ENCODE peak calls at places on chromosomes 7 and 10, in five cellular contexts. M is hepatocyte, D is PC-3, O is K562, X is fibroblast of lung. T is an unnamed sample.

GRCh38 chr10:90313548-90314325 is 544.1 kb downstream of the HTR7 start:
- DNase-seq in M (no peak), D (peak), O (no peak), X (no peak), T (peak)

GRCh38 chr7:96495751-96496216 is 173.9 kb upstream of the SLC25A13 start:
- DNase-seq in M (no peak), D (peak), O (no peak), X (no peak), T (no peak)

GRCh38 chr7:23593706-23594105 is 3.5 kb upstream of the CCDC126 start:
- DNase-seq in M (no peak), D (no peak), O (no peak), X (no peak), T (no peak)

GRCh38 chr10:132045324-132045723 is 20.4 kb upstream of the JAKMIP3 start:
- DNase-seq in M (no peak), D (no peak), O (no peak), X (no peak), T (no peak)

GRCh38 chr10:86962981-86963310 is 4.5 kb downstream of the SNCG start:
- DNase-seq in M (no peak), D (no peak), O (no peak), X (no peak), T (no peak)

GRCh38 chr10:71134732-71135211 is 77.6 kb upstream of the UNC5B start:
- DNase-seq in M (no peak), D (no peak), O (no peak), X (no peak), T (no peak)

GRCh38 chr7:155825346-155825745 is 13.1 kb upstream of the SHH start:
- DNase-seq in M (no peak), D (no peak), O (no peak), X (no peak), T (no peak)

GRCh38 chr7:4871056-4871680 is 9.3 kb upstream of the PAPOLB start:
- DNase-seq in M (no peak), D (no peak), O (no peak), X (no peak), T (no peak)

GRCh38 chr10:103417601-103418000 is 21.2 kb downstream of the PDCD11 start:
- DNase-seq in M (no peak), D (no peak), O (no peak), X (no peak), T (no peak)

GRCh38 chr7:105003875-105004510 is 10.0 kb upstream of the KMT2E start:
- DNase-seq in M (no peak), D (no peak), O (no peak), X (no peak), T (no peak)

GRCh38 chr7:112118581-112119566 is 87.3 kb downstream of the DOCK4 start:
- DNase-seq in M (no peak), D (no peak), O (no peak), X (no peak), T (no peak)

GRCh38 chr10:86461963-86462804 is 59.4 kb downstream of the WAPL start:
- DNase-seq in M (no peak), D (no peak), O (no peak), X (no peak), T (no peak)

GRCh38 chr7:123538897-123539296 is 4.5 kb upstream of the IQUB start:
- DNase-seq in M (no peak), D (peak), O (no peak), X (no peak), T (no peak)

GRCh38 chr7:140390466-140391190 is 7.7 kb downstream of the SLC37A3 start:
- DNase-seq in M (no peak), D (no peak), O (no peak), X (peak), T (no peak)

GRCh38 chr7:123635551-123636359 is 19.9 kb upstream of the LMOD2 start:
- DNase-seq in M (peak), D (peak), O (peak), X (peak), T (no peak)

GRCh38 chr10:79221110-79222051 is 125.9 kb upstream of the PPIF start:
- DNase-seq in M (peak), D (no peak), O (peak), X (peak), T (peak)

GRCh38 chr10:29067628-29068027 is 221.2 kb upstream of the LYZL1 start:
- DNase-seq in M (no peak), D (no peak), O (no peak), X (no peak), T (no peak)

GRCh38 chr10:26242752-26243151 is 26.2 kb downstream of the GAD2 start:
- DNase-seq in M (no peak), D (no peak), O (no peak), X (no peak), T (no peak)

GRCh38 chr10:47383254-47384147 is 592 bp downstream of the ZNF488 start:
- DNase-seq in M (no peak), D (no peak), O (no peak), X (no peak), T (no peak)

GRCh38 chr7:33601884-33602283 is 303.5 kb upstream of the BMPER start:
- DNase-seq in M (no peak), D (no peak), O (no peak), X (no peak), T (no peak)

GRCh38 chr7:96299496-96299895 is 22.4 kb downstream of the SLC25A13 start:
- DNase-seq in M (no peak), D (no peak), O (no peak), X (no peak), T (no peak)

GRCh38 chr7:81154565-81154964 is 235.7 kb upstream of the SEMA3C start:
- DNase-seq in M (no peak), D (no peak), O (no peak), X (no peak), T (no peak)

GRCh38 chr7:134188311-134188710 is 61.2 kb downstream of the LRGUK start:
- DNase-seq in M (no peak), D (peak), O (no peak), X (no peak), T (peak)

DNA sequence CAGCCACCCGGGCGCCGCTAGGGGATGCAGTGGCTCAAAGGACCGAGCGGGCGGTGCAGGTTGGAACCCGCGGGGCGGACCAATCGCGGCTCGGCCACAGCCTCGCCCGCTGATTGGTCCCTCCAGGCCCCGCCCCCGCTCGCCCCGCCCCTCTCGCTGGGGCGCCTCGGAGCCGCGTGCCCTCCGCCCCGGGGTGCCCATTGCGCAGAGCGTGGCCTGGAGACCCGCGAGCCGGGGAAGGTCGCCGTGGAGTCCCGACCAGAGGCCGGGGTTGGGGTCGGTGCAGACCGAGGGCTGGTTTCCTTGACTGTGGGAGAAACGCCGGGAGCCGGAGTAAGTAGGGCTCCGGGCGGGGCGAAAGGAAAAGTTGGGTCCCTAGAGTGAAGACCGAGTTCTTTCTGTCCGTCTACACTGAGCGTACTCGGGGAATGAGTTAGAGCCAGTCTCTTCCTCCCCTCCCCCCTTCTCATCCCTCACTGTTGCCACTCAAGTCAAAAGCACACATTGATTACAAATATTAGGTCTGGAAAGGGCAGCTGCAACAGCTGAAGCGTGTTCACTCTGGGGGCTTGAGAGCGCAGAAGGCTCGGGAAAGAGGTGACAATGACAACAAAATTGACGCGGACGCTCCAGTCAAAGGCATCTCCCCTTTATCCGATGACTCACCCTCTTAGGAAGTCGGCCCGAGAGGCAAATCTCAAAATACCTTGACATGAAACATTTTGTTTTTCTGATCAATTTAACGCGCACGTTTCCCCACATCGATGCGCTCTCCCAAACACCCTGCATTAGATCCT is 844 bp upstream of the GATA3 start:
- DNase-seq in M (peak), D (peak), O (peak), X (peak), T (no peak)
- TF ChIP-seq CTCF in M (peak), D (no peak), O (peak), X (no peak), T (peak)

GRCh38 chr7:79434098-79434497 is 19.4 kb downstream of the MAGI2 start:
- DNase-seq in M (no peak), D (peak), O (no peak), X (peak), T (no peak)
- H3K27ac ChIP-seq in M (peak), D (no peak), O (no peak), X (no peak), T (no peak)

DNA sequence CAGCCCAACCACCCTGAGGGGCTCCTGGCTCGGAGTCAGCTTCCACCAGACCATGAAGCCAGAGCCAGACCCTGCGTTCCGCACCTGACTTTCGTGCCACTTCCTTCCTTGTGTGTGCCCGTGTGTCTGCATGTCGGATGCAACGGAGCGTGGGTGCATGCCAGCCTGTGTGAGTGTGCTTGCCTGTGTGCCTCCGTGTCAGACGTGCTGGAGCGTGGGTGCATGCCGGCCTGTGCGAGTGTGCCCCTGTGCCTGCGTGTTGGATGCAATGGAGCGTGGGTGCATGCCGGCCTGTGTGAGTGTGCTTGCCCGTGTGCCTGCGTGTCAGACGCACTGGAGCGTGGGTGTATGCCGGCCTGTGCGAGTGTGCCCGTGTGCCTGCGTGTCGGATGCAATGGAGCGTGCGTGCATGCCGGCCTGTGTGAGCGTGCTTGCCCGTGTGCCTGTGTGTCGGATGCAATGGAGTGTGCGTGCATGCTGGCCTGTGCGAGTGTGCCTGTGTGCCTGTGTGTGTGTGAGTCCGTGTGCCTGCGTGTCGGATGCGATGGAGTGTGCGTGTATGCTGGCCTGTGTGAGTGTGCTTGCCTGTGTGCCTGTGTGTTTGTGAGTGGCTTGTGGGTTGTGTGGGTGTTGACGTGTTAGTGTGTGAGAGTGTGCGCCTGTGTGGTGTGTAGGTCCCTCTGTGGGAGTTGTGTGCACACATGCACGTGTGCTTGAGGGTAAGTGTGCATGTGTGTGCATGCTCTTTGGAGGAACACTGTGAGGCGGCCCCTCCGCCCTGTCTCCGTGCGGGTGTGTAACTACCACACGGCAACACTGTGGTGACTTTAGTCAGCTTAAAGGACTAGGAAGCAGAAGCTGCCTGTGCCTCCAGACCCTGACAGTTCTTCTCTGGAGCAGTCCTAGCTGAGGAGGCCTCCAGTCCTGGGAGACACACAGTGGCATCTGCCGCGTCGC is 28.0 kb upstream of the KNDC1 start:
- DNase-seq in M (no peak), D (no peak), O (no peak), X (no peak), T (no peak)
- H2AFZ ChIP-seq in M (no peak), D (no peak), O (no peak), X (no peak), T (no peak)

GRCh38 chr7:54813398-54813797 is 54.4 kb upstream of the SEC61G start:
- DNase-seq in M (no peak), D (no peak), O (no peak), X (no peak), T (no peak)

GRCh38 chr7:54810401-54810800 is 51.4 kb upstream of the SEC61G start:
- DNase-seq in M (no peak), D (no peak), O (no peak), X (no peak), T (no peak)

GRCh38 chr7:54812747-54813146 is 53.7 kb upstream of the SEC61G start:
- DNase-seq in M (no peak), D (no peak), O (no peak), X (no peak), T (no peak)

GRCh38 chr7:54811016-54811924 is 52.3 kb upstream of the SEC61G start:
- DNase-seq in M (no peak), D (peak), O (no peak), X (peak), T (no peak)

DNA sequence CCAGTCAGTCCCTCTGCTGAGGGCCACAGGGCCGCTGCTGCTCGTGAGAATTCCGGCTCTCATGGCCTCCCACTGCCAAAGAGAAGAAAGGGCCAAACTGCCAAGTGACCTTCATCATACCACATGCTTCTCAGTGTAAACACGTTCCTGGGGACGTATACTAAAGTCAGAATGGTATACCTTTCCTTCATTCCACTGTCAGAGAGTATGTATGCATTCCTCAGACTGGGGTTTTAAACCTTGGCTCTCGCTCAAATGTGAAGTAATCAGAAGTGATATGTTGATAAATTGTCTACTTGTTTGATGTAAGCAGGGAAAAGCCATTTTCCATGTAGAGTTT is 52.9 kb upstream of the SEC61G start:
- DNase-seq in M (no peak), D (no peak), O (no peak), X (peak), T (no peak)
- TF ChIP-seq CTCF in M (no peak), D (no peak), O (no peak), X (no peak), T (no peak)

GRCh38 chr7:131503639-131504038 is 52.8 kb downstream of the PODXL start:
- DNase-seq in M (no peak), D (no peak), O (no peak), X (no peak), T (no peak)

GRCh38 chr7:131501422-131501821 is 55.0 kb downstream of the PODXL start:
- DNase-seq in M (no peak), D (no peak), O (no peak), X (peak), T (no peak)

GRCh38 chr7:131501930-131502685 is 54.3 kb downstream of the PODXL start:
- DNase-seq in M (no peak), D (no peak), O (no peak), X (no peak), T (no peak)

GRCh38 chr7:131504157-131504899 is 52.1 kb downstream of the PODXL start:
- DNase-seq in M (no peak), D (no peak), O (no peak), X (no peak), T (no peak)

GRCh38 chr7:131502810-131503545 is 53.5 kb downstream of the PODXL start:
- DNase-seq in M (peak), D (no peak), O (peak), X (peak), T (no peak)
- H3K27ac ChIP-seq in M (peak), D (no peak), O (no peak), X (no peak), T (no peak)

DNA sequence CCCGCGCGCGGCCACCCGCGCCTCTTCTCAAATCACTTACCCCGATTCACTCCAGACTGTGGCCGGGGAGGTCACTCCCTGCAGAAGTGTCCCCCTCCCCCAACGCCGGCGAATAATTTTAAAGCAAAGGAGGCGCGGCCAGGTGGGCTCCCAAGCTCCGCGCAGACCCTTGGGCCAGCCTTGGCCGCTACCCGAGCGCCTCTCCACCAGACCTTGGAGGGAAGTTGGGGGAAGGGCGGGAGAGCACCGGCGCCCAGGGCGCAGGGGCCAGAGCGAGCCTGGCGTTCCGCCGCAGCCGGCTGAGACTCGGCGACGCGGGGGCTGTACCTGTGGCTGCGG is 270 bp downstream of the MKX start:
- DNase-seq in M (no peak), D (no peak), O (no peak), X (no peak), T (no peak)
- H2AFZ ChIP-seq in M (peak), D (no peak), O (no peak), X (no peak), T (no peak)

GRCh38 chr10:77085344-77085743 is 552.3 kb downstream of the KCNMA1 start:
- DNase-seq in M (no peak), D (no peak), O (no peak), X (no peak), T (no peak)
- TF ChIP-seq CTCF in M (no peak), D (no peak), O (no peak), X (no peak), T (no peak)

T was measured in keratinocyte.